ENCODE peak calls at places on chromosomes 12 and 14, in nine cellular contexts. G is NCI-H69; L is GM12865; F is lower lobe of right lung; S is activated CD4-positive, alpha-beta T cell treated with anti-CD3 and anti-CD28 coated beads, Interleukin-2, amount 10 ng/mL, durations not matched to agents 7 days and 5 days; Z is WTC11; B is HuH-7; A is endothelial cell; W is cardiac fibroblast. V is an unnamed sample.

GRCh38 chr14:68669644-68670343 is 123.1 kb downstream of the ZFP36L1 start:
- DNase-seq in F (no peak), L (no peak), G (no peak), Z (no peak), B (no peak), W (no peak), S (no peak), A (no peak), V (no peak)

GRCh38 chr12:130266751-130267150 is 70.9 kb upstream of the PIWIL1 start:
- DNase-seq in G (no peak), Z (peak), A (no peak), L (no peak), B (no peak), F (no peak), S (no peak), W (no peak), V (no peak)

GRCh38 chr12:107103097-107103496 is 9.7 kb upstream of the CRY1 start:
- DNase-seq in G (no peak), Z (no peak), L (no peak), S (no peak), F (no peak), A (no peak), B (no peak), W (no peak), V (no peak)

GRCh38 chr12:128976120-128976519 is 122.8 kb downstream of the GLT1D1 start:
- DNase-seq in L (peak), W (no peak), B (no peak), Z (peak), F (peak), S (peak), G (no peak), A (no peak), V (no peak)

GRCh38 chr12:49983892-49984291 is 11.1 kb downstream of the AQP6 start:
- DNase-seq in G (peak), F (no peak), B (no peak), L (no peak), W (peak), A (no peak), Z (no peak), S (no peak), V (peak)

GRCh38 chr12:76024942-76025600 is 6.5 kb downstream of the PHLDA1 start:
- DNase-seq in A (no peak), Z (no peak), G (peak), F (no peak), W (peak), L (no peak), B (no peak), S (no peak), V (no peak)

GRCh38 chr12:85299058-85299457 is 19.0 kb downstream of the ALX1 start:
- DNase-seq in S (no peak), B (no peak), W (no peak), A (no peak), G (no peak), L (no peak), Z (no peak), F (no peak), V (no peak)

GRCh38 chr12:104219908-104220404 is 4.4 kb downstream of the TXNRD1 start:
- DNase-seq in A (no peak), B (no peak), L (no peak), S (peak), F (no peak), Z (no peak), G (peak), W (peak), V (no peak)

GRCh38 chr14:28323951-28324741 is 442.4 kb upstream of the FOXG1 start:
- DNase-seq in S (no peak), G (peak), L (no peak), B (no peak), F (no peak), Z (no peak), A (no peak), W (no peak), V (no peak)

GRCh38 chr12:74780458-74781241 is 243.0 kb downstream of the ATXN7L3B start:
- DNase-seq in W (peak), A (no peak), F (no peak), Z (no peak), L (no peak), G (no peak), B (no peak), S (no peak), V (no peak)

GRCh38 chr12:26810330-26810729 is 22.7 kb downstream of the ITPR2 start:
- DNase-seq in S (no peak), F (no peak), B (no peak), A (peak), W (peak), L (no peak), Z (peak), G (no peak), V (no peak)

GRCh38 chr12:71685312-71685906 is 473 bp upstream of the TMEM19 start:
- DNase-seq in S (no peak), F (no peak), A (no peak), Z (no peak), L (no peak), G (peak), W (no peak), B (no peak), V (no peak)

GRCh38 chr12:49201595-49202295 is 12.9 kb upstream of the TUBA1A start:
- DNase-seq in A (no peak), W (peak), B (no peak), F (no peak), G (peak), Z (no peak), S (peak), L (no peak), V (no peak)

GRCh38 chr12:116384629-116385485 is 107.4 kb upstream of the MED13L start:
- DNase-seq in S (no peak), F (no peak), L (peak), B (no peak), G (no peak), W (peak), Z (peak), A (no peak), V (peak)

GRCh38 chr14:65834812-65835211 is 422.3 kb downstream of the FUT8 start:
- DNase-seq in L (no peak), W (no peak), G (no peak), Z (no peak), F (no peak), A (no peak), B (no peak), S (no peak), V (no peak)

GRCh38 chr12:48446372-48446771 is 26.0 kb upstream of the ANP32D start:
- DNase-seq in W (no peak), B (no peak), G (peak), Z (no peak), L (peak), A (no peak), S (no peak), F (no peak), V (no peak)

GRCh38 chr12:101877816-101878811 is 734 bp downstream of the DRAM1 start:
- DNase-seq in Z (no peak), A (no peak), G (no peak), L (peak), B (peak), S (no peak), W (peak), F (no peak), V (peak)